ENCODE peak calls at places on chromosomes 5 and 9, in four cellular contexts. One of them, this sample, is unnamed.

GRCh38 chr5:134406390-134406789 is 5.3 kb downstream of the CDKN2AIPNL start:
- DNase-seq in AG04450: no peak
- DNase-seq in right lobe of liver: no peak
- DNase-seq in ovary: no peak
- DNase-seq in this sample: no peak

GRCh38 chr9:135088979-135089847 is 1.7 kb downstream of the OLFM1 start:
- DNase-seq in AG04450: no peak
- DNase-seq in ovary: no peak
- DNase-seq in right lobe of liver: no peak
- DNase-seq in this sample: no peak

GRCh38 chr5:110865400-110866094 is 126.7 kb downstream of the SLC25A46 start:
- DNase-seq in ovary: no peak
- DNase-seq in right lobe of liver: no peak
- DNase-seq in AG04450: no peak
- DNase-seq in this sample: no peak

GRCh38 chr5:43203373-43203772 is 11.3 kb downstream of the NIM1K start:
- DNase-seq in ovary: no peak
- DNase-seq in AG04450: no peak
- DNase-seq in right lobe of liver: no peak
- DNase-seq in this sample: no peak

GRCh38 chr5:43193171-43193951 is 1.3 kb downstream of the NIM1K start:
- DNase-seq in AG04450: peak
- DNase-seq in ovary: no peak
- DNase-seq in right lobe of liver: no peak
- DNase-seq in this sample: no peak

GRCh38 chr9:88803551-88804288 is 187.5 kb upstream of the S1PR3 start:
- DNase-seq in ovary: no peak
- DNase-seq in AG04450: no peak
- DNase-seq in right lobe of liver: no peak
- DNase-seq in this sample: no peak

GRCh38 chr9:84781431-84781830 is 111.9 kb downstream of the NTRK2 start:
- DNase-seq in AG04450: no peak
- DNase-seq in ovary: peak
- DNase-seq in right lobe of liver: no peak
- DNase-seq in this sample: no peak

GRCh38 chr9:8822667-8823025 is 1023.1 kb upstream of the DMAC1 start:
- DNase-seq in right lobe of liver: peak
- DNase-seq in ovary: no peak
- DNase-seq in AG04450: no peak
- DNase-seq in this sample: no peak

GRCh38 chr5:138790684-138791083 is 37.5 kb downstream of the CTNNA1 start:
- DNase-seq in ovary: no peak
- DNase-seq in right lobe of liver: no peak
- DNase-seq in AG04450: no peak
- DNase-seq in this sample: no peak

GRCh38 chr5:150651382-150651781 is 9.7 kb upstream of the MYOZ3 start:
- DNase-seq in ovary: peak
- DNase-seq in right lobe of liver: no peak
- DNase-seq in AG04450: no peak
- DNase-seq in this sample: no peak

GRCh38 chr9:128192601-128193371 is 1.4 kb upstream of the CIZ1 start:
- DNase-seq in ovary: peak
- DNase-seq in right lobe of liver: peak
- DNase-seq in AG04450: no peak
- DNase-seq in this sample: peak

GRCh38 chr5:143583385-143583784 is 179.9 kb upstream of the NR3C1 start:
- DNase-seq in ovary: no peak
- DNase-seq in right lobe of liver: no peak
- DNase-seq in AG04450: no peak
- DNase-seq in this sample: no peak

GRCh38 chr5:143585970-143586369 is 182.5 kb upstream of the NR3C1 start:
- DNase-seq in ovary: no peak
- DNase-seq in AG04450: no peak
- DNase-seq in right lobe of liver: no peak
- DNase-seq in this sample: no peak

GRCh38 chr5:143588933-143589662 is 185.6 kb upstream of the NR3C1 start:
- DNase-seq in AG04450: no peak
- DNase-seq in right lobe of liver: no peak
- DNase-seq in ovary: no peak
- DNase-seq in this sample: no peak

GRCh38 chr5:143582869-143583268 is 179.4 kb upstream of the NR3C1 start:
- DNase-seq in ovary: no peak
- DNase-seq in AG04450: no peak
- DNase-seq in right lobe of liver: no peak
- DNase-seq in this sample: no peak

DNA sequence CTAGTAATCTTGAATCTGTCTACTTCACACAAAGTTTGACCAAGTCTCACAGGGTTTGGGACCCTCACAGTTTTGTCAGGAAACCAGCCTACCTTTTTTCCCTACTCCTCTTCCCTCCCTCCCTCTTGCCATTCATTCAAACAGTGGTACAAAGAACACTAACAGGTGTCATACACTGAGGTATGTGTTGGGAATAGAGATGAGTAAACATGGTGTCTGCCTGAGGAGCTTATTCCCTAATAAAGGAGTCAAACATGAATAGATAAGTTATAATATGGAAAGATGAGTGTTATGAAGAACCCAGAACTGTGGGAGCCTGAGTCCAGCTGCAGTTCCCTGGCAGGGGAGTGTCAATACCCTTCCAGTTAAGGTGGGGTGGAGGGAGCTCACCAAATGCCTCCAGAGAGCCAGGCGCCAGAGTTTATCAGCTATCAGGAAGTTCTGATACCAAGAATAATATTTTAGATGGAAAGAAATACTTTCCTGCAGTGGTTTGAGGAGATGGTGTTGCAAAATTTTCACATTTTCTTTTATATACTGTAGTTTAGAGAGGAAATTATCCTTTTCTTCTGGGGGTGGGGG is 183.4 kb upstream of the NR3C1 start:
- DNase-seq in ovary: no peak
- DNase-seq in AG04450: no peak
- DNase-seq in right lobe of liver: no peak
- DNase-seq in this sample: no peak
- TF ChIP-seq CTCF in ovary: no peak
- TF ChIP-seq CTCF in AG04450: no peak
- TF ChIP-seq CTCF in right lobe of liver: no peak
- TF ChIP-seq CTCF in this sample: no peak

GRCh38 chr5:95879661-95880060 is 57.1 kb upstream of the GLRX start:
- DNase-seq in AG04450: no peak
- DNase-seq in ovary: no peak
- DNase-seq in right lobe of liver: no peak
- DNase-seq in this sample: no peak

GRCh38 chr5:95884021-95884333 is 61.5 kb upstream of the GLRX start:
- DNase-seq in ovary: no peak
- DNase-seq in right lobe of liver: no peak
- DNase-seq in AG04450: no peak
- DNase-seq in this sample: no peak

GRCh38 chr5:95880081-95880926 is 57.8 kb upstream of the GLRX start:
- DNase-seq in right lobe of liver: no peak
- DNase-seq in ovary: no peak
- DNase-seq in AG04450: no peak
- DNase-seq in this sample: no peak

GRCh38 chr5:95883185-95884020 is 60.9 kb upstream of the GLRX start:
- DNase-seq in ovary: no peak
- DNase-seq in right lobe of liver: no peak
- DNase-seq in AG04450: no peak
- DNase-seq in this sample: no peak

DNA sequence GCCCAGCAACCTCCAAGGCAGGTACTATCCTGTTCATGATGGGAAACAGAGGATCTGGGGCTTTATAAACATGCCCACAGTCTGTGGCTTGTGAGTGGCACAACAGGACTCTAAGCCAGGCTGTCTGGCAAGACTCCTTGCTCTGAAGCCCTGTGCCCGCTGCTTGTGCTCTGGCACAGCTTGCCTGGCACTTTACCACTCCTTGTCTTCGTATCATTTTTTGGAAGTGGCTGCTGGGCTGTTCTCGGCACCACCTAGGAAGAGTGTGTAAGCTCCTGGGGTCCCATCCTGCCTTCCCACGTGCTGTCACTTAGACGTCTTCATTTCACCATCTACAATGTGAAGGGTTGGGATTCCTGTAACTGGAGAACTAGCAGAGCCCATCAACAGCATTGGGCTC is 59.3 kb upstream of the GLRX start:
- DNase-seq in right lobe of liver: peak
- DNase-seq in AG04450: no peak
- DNase-seq in ovary: no peak
- DNase-seq in this sample: no peak
- H3K4me3 ChIP-seq in right lobe of liver: no peak
- H3K4me3 ChIP-seq in AG04450: no peak
- H3K4me3 ChIP-seq in ovary: no peak
- H3K4me3 ChIP-seq in this sample: no peak

DNA sequence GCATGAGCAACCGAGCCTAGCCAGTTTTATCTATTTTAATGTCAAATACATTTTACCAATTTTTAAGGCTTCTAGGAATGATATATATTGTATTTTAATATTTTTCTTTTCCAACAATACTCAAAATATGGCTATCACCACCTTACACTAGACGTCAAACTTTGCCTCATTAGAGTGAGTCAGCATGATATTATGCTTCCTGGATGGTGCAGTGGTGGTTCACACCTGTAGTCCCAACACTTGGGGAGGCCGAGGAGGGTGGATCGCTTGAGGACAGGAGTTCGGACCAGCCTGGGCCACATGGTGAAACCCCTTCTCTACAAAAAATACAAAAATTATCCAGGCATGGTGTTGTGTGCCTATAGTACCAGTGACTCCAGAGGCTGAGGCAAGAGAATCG is 7.3 kb upstream of the CDC14B start:
- DNase-seq in ovary: no peak
- DNase-seq in AG04450: no peak
- DNase-seq in right lobe of liver: no peak
- DNase-seq in this sample: no peak
- H3K27ac ChIP-seq in ovary: no peak
- H3K27ac ChIP-seq in AG04450: no peak
- H3K27ac ChIP-seq in right lobe of liver: no peak
- H3K27ac ChIP-seq in this sample: no peak

GRCh38 chr5:115947260-115947659 is 15.0 kb upstream of the LVRN start:
- DNase-seq in ovary: no peak
- DNase-seq in right lobe of liver: no peak
- DNase-seq in AG04450: no peak
- DNase-seq in this sample: no peak
- TF ChIP-seq CTCF in ovary: no peak
- TF ChIP-seq CTCF in right lobe of liver: no peak
- TF ChIP-seq CTCF in AG04450: no peak
- TF ChIP-seq CTCF in this sample: no peak

DNA sequence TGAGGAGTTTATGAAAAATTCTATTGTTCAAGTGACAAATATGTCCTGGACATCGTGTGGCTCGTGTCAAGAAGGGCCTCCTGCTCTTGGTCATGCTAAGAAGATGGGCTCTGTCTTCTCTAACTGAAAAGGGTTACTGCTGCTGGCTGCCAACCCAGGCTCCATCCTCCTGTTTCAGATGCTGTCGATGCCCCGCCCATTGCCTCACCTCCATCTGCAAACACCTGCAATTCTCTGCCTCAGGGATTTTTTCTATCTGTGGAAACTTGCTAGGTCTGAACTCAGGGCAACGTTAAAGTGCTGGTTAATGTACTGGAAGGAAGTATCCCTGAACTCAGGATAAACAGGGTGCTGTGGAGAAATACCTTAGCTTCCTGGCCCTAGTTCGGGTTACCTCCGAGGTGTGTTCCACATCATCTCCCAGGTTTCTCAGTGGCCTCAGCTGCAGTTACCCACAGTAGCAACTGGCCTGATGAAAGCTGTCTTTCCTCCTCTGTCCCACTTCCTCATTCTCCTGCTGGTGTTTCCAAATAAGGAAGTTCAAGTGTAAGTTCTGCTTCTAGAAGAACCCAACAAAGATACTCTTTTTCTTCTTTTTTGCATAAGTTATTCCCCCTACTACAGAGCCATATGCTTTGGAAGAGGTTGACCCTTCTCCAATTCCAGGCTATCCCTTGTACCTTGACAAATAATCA is 151.7 kb upstream of the SMIM23 start:
- DNase-seq in right lobe of liver: no peak
- DNase-seq in AG04450: no peak
- DNase-seq in ovary: no peak
- DNase-seq in this sample: no peak
- H3K4me3 ChIP-seq in right lobe of liver: no peak
- H3K4me3 ChIP-seq in AG04450: no peak
- H3K4me3 ChIP-seq in ovary: no peak
- H3K4me3 ChIP-seq in this sample: no peak

DNA sequence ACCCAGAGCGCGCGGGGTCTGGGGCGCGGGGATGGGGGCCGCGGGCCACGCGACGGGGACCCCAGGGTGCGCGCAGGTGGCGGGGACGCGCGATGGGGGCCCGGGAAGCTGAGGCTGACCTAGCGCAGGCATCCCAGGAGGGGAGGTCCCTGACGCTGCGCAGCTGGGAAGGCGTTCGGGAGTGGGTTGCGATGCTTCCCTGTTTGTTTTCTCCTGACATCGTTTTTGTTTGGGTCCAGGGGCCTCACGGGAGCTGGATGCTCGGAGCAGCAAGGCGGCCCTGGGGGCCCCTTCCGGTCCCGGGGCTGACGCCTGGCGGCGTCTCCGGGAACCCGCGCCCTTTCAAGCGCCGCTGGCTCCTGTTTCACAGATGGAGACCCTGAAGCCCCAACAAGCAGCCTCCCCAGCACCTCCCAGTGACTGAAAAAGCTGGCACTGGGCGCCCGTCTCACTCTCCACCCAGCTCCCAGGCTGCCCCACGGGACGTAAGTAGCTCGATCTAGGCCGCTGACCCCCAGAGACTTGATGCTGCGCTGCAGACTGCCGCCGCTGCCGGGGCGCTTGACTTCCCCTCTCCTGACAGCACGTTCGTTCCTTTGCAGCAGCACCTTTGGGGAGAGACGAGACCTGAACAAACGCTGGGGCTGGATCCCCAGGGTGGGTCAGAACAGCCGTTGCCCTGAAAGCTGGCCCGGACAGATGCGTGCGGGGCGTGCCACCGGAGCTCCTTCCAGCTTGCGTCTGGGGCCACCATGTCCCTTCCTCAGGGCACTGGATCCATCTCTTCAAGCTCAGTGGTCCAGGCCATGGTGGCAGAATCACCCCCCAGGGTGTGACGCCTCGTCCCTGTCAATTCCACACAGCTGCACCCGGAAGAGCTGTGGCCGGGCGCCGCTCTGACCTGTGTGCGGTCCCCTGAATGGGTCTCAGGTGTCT is 593 bp downstream of the BRD3OS start:
- DNase-seq in right lobe of liver: no peak
- DNase-seq in ovary: peak
- DNase-seq in AG04450: no peak
- DNase-seq in this sample: no peak
- H3K27ac ChIP-seq in right lobe of liver: no peak
- H3K27ac ChIP-seq in ovary: peak
- H3K27ac ChIP-seq in AG04450: peak
- H3K27ac ChIP-seq in this sample: peak

GRCh38 chr5:25090275-25090674 is 445.5 kb upstream of the CDH10 start:
- DNase-seq in right lobe of liver: no peak
- DNase-seq in AG04450: no peak
- DNase-seq in ovary: no peak
- DNase-seq in this sample: no peak
- TF ChIP-seq CTCF in right lobe of liver: no peak
- TF ChIP-seq CTCF in AG04450: no peak
- TF ChIP-seq CTCF in ovary: no peak
- TF ChIP-seq CTCF in this sample: no peak

DNA sequence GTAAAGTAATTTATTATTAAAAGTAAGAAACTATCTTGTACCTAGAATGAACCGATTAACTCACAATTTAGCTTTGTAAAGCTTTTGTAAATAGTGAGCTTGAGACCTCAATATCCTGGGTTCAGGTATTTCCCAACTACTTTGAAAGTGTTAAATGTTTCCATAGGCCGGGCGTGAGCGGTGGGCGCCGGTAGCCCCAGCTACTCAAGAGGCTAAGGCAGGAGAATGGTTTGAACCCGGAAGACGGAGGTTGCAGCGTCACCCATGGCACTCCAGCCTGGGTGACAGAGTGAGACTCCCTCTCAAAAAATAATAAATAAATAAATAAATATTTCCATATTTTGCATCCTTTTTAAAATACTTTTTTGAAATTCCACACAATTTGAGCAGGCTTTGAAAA is 1.5 kb upstream of the ANKH start:
- DNase-seq in right lobe of liver: no peak
- DNase-seq in AG04450: no peak
- DNase-seq in ovary: no peak
- DNase-seq in this sample: no peak
- H3K4me3 ChIP-seq in right lobe of liver: peak
- H3K4me3 ChIP-seq in AG04450: no peak
- H3K4me3 ChIP-seq in ovary: no peak
- H3K4me3 ChIP-seq in this sample: no peak

This sample was measured in pancreas.